ENCODE peak calls at places on chromosomes 13 and 19, in seven cellular contexts. I is lower leg skin; A is colonic mucosa; K is CD8-positive, alpha-beta T cell; O is cardiac muscle cell; Z is choroid plexus epithelial cell; Q is adrenal gland. J is an unnamed sample.

GRCh38 chr19:38250821-38251563 is 5.2 kb downstream of the PPP1R14A start:
- DNase-seq in K (no peak), Q (peak; percentile 84), I (no peak), Z (no peak), O (peak; percentile 73), A (peak; percentile 80), J (no peak)

GRCh38 chr13:107743983-107744382 is 471.4 kb downstream of the LIG4 start:
- DNase-seq in A (no peak), O (peak; percentile 33), K (no peak), I (no peak), Q (no peak), Z (peak; percentile 80), J (no peak)

GRCh38 chr13:30697177-30697953 is 38.0 kb upstream of the ALOX5AP start:
- DNase-seq in I (no peak), O (no peak), A (peak; percentile 61), Z (no peak), K (no peak), Q (no peak), J (no peak)

GRCh38 chr19:8050274-8051096 is 2.1 kb upstream of the CCL25 start:
- DNase-seq in Z (peak; percentile 74), I (peak; percentile 95), A (peak; percentile 92), Q (peak; percentile 83), O (peak; percentile 78), K (peak; percentile 87), J (peak; percentile 13)

GRCh38 chr19:14659886-14660489 is 14.7 kb downstream of the ADGRE3 start:
- DNase-seq in Z (no peak), O (no peak), I (no peak), K (no peak), A (no peak), Q (no peak), J (no peak)

GRCh38 chr19:7833225-7834156 is 3.5 kb downstream of the EVI5L start:
- DNase-seq in K (no peak), A (peak; percentile 93), Z (peak; percentile 35), Q (peak; percentile 51), O (peak; percentile 79), I (peak; percentile 94), J (peak; percentile 74)

GRCh38 chr19:31312004-31312403 is 37.2 kb downstream of the TSHZ3 start:
- DNase-seq in K (no peak), A (no peak), Z (peak; percentile 95), Q (peak; percentile 35), I (no peak), O (peak; percentile 91), J (no peak)

GRCh38 chr13:26861951-26862350 is 101.4 kb upstream of the GPR12 start:
- DNase-seq in I (no peak), A (no peak), O (peak; percentile 5), Q (peak; percentile 74), Z (no peak), K (no peak), J (no peak)

GRCh38 chr19:58385313-58386165 is 1.5 kb upstream of the RPS5 start:
- DNase-seq in K (peak; percentile 40), Z (peak; percentile 10), O (no peak), A (no peak), I (peak; percentile 84), Q (no peak), J (no peak)

GRCh38 chr13:113364933-113365371 is 1.0 kb upstream of the GRTP1 start:
- DNase-seq in I (peak; percentile 88), Z (no peak), K (no peak), A (peak; percentile 27), Q (no peak), O (peak; percentile 2), J (no peak)

GRCh38 chr19:19167612-19168011 is 2.5 kb downstream of the MEF2B start:
- DNase-seq in I (no peak), A (no peak), O (no peak), Q (no peak), Z (no peak), K (no peak), J (no peak)

DNA sequence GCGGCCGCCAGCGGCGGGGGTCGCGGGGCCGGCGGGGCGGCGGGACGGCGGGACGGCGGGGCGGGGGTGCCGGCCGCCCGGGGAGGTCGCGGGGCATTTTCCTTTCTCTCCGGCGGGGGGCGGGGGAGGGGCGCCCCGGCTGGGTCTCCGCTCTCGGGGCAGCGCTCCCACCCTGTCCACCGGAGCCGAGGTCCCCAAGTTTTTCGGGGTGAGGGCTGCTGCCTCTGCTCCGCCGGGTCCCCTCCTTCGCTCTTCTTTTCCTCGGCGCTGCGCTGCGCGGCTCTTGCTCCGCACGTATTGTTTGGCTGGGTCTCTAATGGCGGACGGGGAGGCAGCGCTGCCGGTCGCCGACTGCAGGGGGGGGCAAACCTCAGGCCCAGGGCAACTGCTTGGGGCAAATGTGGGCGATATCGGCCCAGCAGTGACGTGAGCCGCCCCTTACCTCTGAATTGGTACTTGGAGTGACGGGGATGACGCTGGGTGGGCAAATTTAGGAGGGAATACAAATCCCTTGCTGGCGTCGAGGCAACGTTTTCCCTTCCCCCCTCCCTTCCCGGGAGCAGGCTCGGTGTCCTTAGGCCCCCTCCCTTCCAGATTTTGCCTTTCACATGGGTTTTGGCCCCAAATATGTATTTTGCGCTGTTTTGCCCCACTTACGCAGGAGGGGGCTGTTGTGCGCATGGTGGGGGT is 759 bp downstream of the ZMYM2 start:
- DNase-seq in I (peak; percentile 93), A (peak; percentile 63), Z (peak; percentile 51), O (peak; percentile 61), Q (peak; percentile 65), K (peak; percentile 74), J (peak; percentile 50)
- TF ChIP-seq CTCF in I (no peak), A (no peak), Z (peak; percentile 33), O (no peak), Q (peak; percentile 25), K (no peak), J (peak; percentile 9)

GRCh38 chr13:52137489-52137888 is 8.6 kb upstream of the NEK5 start:
- DNase-seq in K (no peak), Z (no peak), Q (no peak), I (no peak), A (no peak), O (no peak), J (no peak)

GRCh38 chr13:52136763-52137162 is 7.9 kb upstream of the NEK5 start:
- DNase-seq in I (no peak), Z (no peak), O (no peak), Q (no peak), K (no peak), A (no peak), J (no peak)

GRCh38 chr13:52147225-52147624 is 12.2 kb downstream of the NEK3 start:
- DNase-seq in I (no peak), O (no peak), Q (no peak), A (no peak), K (no peak), Z (no peak), J (no peak)

DNA sequence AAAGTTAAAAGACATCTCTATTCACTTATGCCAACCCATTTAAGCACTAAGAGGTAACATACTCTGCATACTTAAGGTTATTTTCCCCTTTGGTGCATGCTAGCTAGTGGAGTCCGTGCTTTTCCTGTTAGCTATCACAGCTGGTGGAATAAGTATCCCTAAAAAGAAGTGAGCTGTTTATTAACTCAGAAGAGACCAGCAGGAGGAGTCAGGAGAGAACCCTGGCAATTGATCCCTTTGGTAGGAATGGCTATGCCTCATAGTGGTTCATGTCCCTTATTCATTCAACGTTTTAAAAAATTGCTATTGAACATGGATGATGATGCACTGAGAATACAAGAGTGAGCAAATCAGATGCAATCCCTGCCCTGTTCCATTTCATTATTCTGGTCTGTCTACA is 12.4 kb upstream of the NEK5 start:
- DNase-seq in Q (no peak), A (no peak), Z (peak; percentile 18), K (no peak), I (no peak), O (no peak), J (no peak)
- TF ChIP-seq CTCF in Q (no peak), A (no peak), Z (peak; percentile 29), K (no peak), I (no peak), O (no peak), J (no peak)

GRCh38 chr13:98142427-98143156 is at the start of gene FARP1:
- DNase-seq in I (peak; percentile 93), O (peak; percentile 72), Z (peak; percentile 69), K (no peak), Q (peak; percentile 80), A (peak; percentile 79), J (peak; percentile 77)
- TF ChIP-seq CTCF in I (no peak), O (peak; percentile 9), Z (no peak), K (no peak), Q (peak; percentile 76), A (no peak), J (no peak)

GRCh38 chr19:13153627-13154240 is 3.5 kb downstream of the IER2 start:
- DNase-seq in A (peak; percentile 42), I (no peak), K (no peak), Q (peak; percentile 50), O (peak; percentile 62), Z (peak; percentile 70), J (no peak)
- TF ChIP-seq CTCF in A (no peak), I (no peak), K (no peak), Q (peak; percentile 5), O (peak; percentile 20), Z (peak; percentile 1), J (no peak)

GRCh38 chr13:62125451-62125850 is 709.8 kb upstream of the PCDH20 start:
- DNase-seq in Q (no peak), K (no peak), Z (no peak), O (no peak), I (no peak), A (no peak), J (no peak)

GRCh38 chr13:62123409-62123808 is 707.8 kb upstream of the PCDH20 start:
- DNase-seq in O (no peak), Z (peak; percentile 37), Q (no peak), I (no peak), K (no peak), A (no peak), J (no peak)

GRCh38 chr13:62122434-62122833 is 706.8 kb upstream of the PCDH20 start:
- DNase-seq in A (no peak), Q (no peak), K (no peak), I (no peak), O (no peak), Z (no peak), J (no peak)

DNA sequence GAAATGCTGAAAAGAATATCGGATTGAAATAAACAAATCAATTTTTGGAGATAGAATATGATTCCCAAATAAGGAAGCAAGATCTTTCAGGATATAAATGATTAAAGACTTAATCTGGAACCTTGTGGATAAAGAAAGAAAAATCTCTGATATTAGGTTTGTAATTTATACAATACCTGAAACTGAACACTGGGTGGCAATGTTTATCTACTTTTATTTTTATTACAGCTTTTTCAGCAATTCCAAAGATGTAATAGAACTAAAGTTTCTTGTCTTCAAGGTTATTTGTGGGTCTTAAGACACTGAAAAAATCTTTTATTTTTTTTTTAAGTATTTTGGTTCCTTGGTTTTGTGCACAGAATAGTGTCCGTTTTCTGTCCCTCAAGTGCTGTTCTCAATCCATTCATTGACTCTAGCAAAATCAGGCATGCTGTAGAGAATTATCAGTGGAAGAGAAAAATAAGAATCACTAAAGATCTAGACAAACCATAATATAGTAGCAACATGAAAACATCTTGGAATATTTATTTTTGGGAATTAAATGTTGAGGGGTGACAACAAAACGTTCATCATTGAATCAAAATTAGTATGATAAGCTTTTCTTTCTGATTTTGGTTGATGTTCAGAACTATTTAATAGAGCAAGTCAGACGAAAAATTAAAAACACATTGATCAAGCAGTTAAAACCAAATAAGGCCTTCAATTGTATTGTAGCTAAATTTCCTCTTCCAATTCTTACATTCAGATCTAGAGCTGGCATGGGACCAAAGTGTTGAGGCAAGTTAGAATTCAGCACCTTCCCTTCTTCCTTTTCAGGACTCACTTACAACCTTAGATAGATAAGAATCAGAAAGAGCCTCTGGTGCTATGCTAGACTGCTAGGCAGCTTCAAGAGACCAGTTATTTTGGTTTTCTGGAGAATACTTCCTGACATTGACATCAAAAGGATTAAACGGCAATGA is 704.4 kb upstream of the PCDH20 start:
- DNase-seq in O (peak; percentile 7), K (no peak), I (no peak), Z (peak; percentile 43), A (no peak), Q (no peak), J (no peak)
- TF ChIP-seq CTCF in O (peak; percentile 27), K (no peak), I (no peak), Z (peak; percentile 39), A (no peak), Q (peak; percentile 25), J (no peak)

J was measured in Calu3.